ENCODE peak calls at places on chromosome 15, in five cellular contexts. One of them, this sample, is unnamed.

GRCh38 chr15:31200735-31201151 is 99.2 kb upstream of the TRPM1 start:
- DNase-seq in lower lobe of right lung: peak
- DNase-seq in tibial artery: peak
- DNase-seq in Panc1: no peak
- DNase-seq in AG10803: peak
- DNase-seq in this sample: peak

GRCh38 chr15:98923159-98923558 is 84.4 kb downstream of the PGPEP1L start:
- DNase-seq in AG10803: no peak
- DNase-seq in lower lobe of right lung: no peak
- DNase-seq in tibial artery: peak
- DNase-seq in Panc1: no peak
- DNase-seq in this sample: no peak

GRCh38 chr15:90885432-90886290 is 1.4 kb downstream of the FES start:
- DNase-seq in lower lobe of right lung: peak
- DNase-seq in AG10803: peak
- DNase-seq in tibial artery: peak
- DNase-seq in Panc1: no peak
- DNase-seq in this sample: peak

GRCh38 chr15:96304839-96305238 is 25.7 kb upstream of the NR2F2 start:
- DNase-seq in tibial artery: no peak
- DNase-seq in Panc1: no peak
- DNase-seq in lower lobe of right lung: no peak
- DNase-seq in AG10803: no peak
- DNase-seq in this sample: no peak

GRCh38 chr15:89346516-89346915 is 11.9 kb upstream of the POLG start:
- DNase-seq in AG10803: no peak
- DNase-seq in tibial artery: no peak
- DNase-seq in lower lobe of right lung: no peak
- DNase-seq in Panc1: no peak
- DNase-seq in this sample: no peak

GRCh38 chr15:53739651-53740050 is 19.8 kb downstream of the WDR72 start:
- DNase-seq in tibial artery: no peak
- DNase-seq in Panc1: no peak
- DNase-seq in AG10803: no peak
- DNase-seq in lower lobe of right lung: no peak
- DNase-seq in this sample: no peak

GRCh38 chr15:25792128-25792527 is 71.0 kb downstream of the ATP10A start:
- DNase-seq in tibial artery: peak
- DNase-seq in Panc1: no peak
- DNase-seq in AG10803: no peak
- DNase-seq in lower lobe of right lung: no peak
- DNase-seq in this sample: no peak

GRCh38 chr15:69398541-69398940 is 15.6 kb upstream of the KIF23 start:
- DNase-seq in lower lobe of right lung: no peak
- DNase-seq in AG10803: peak
- DNase-seq in Panc1: no peak
- DNase-seq in tibial artery: no peak
- DNase-seq in this sample: no peak

GRCh38 chr15:33584797-33585196 is 274.0 kb downstream of the RYR3 start:
- DNase-seq in AG10803: peak
- DNase-seq in Panc1: peak
- DNase-seq in tibial artery: no peak
- DNase-seq in lower lobe of right lung: no peak
- DNase-seq in this sample: peak

GRCh38 chr15:84633311-84634227 is 20.5 kb downstream of the WDR73 start:
- DNase-seq in Panc1: no peak
- DNase-seq in tibial artery: peak
- DNase-seq in AG10803: peak
- DNase-seq in lower lobe of right lung: peak
- DNase-seq in this sample: peak

GRCh38 chr15:84638103-84638502 is 16.0 kb downstream of the WDR73 start:
- DNase-seq in lower lobe of right lung: no peak
- DNase-seq in AG10803: peak
- DNase-seq in Panc1: no peak
- DNase-seq in tibial artery: no peak
- DNase-seq in this sample: no peak

GRCh38 chr15:84629033-84629432 is 25.1 kb downstream of the WDR73 start:
- DNase-seq in AG10803: no peak
- DNase-seq in tibial artery: no peak
- DNase-seq in lower lobe of right lung: no peak
- DNase-seq in Panc1: no peak
- DNase-seq in this sample: no peak

GRCh38 chr15:84631706-84632272 is 22.3 kb downstream of the WDR73 start:
- DNase-seq in Panc1: no peak
- DNase-seq in tibial artery: no peak
- DNase-seq in AG10803: peak
- DNase-seq in lower lobe of right lung: no peak
- DNase-seq in this sample: peak

GRCh38 chr15:84634228-84634837 is 19.8 kb downstream of the WDR73 start:
- DNase-seq in AG10803: no peak
- DNase-seq in Panc1: no peak
- DNase-seq in lower lobe of right lung: no peak
- DNase-seq in tibial artery: no peak
- DNase-seq in this sample: no peak
- TF ChIP-seq CTCF in AG10803: no peak
- TF ChIP-seq CTCF in Panc1: no peak
- TF ChIP-seq CTCF in lower lobe of right lung: no peak
- TF ChIP-seq CTCF in tibial artery: no peak
- TF ChIP-seq CTCF in this sample: no peak

GRCh38 chr15:23687143-23687470 is at the start of gene NDN:
- DNase-seq in Panc1: no peak
- DNase-seq in lower lobe of right lung: peak
- DNase-seq in tibial artery: no peak
- DNase-seq in AG10803: peak
- DNase-seq in this sample: peak
- H3K4me3 ChIP-seq in Panc1: no peak
- H3K4me3 ChIP-seq in lower lobe of right lung: peak
- H3K4me3 ChIP-seq in tibial artery: peak
- H3K4me3 ChIP-seq in AG10803: peak
- H3K4me3 ChIP-seq in this sample: peak

GRCh38 chr15:92920595-92921169 is 20.6 kb downstream of the CHD2 start:
- DNase-seq in tibial artery: no peak
- DNase-seq in Panc1: no peak
- DNase-seq in lower lobe of right lung: no peak
- DNase-seq in AG10803: no peak
- DNase-seq in this sample: no peak

GRCh38 chr15:92922405-92923002 is 22.4 kb downstream of the CHD2 start:
- DNase-seq in AG10803: no peak
- DNase-seq in lower lobe of right lung: no peak
- DNase-seq in tibial artery: no peak
- DNase-seq in Panc1: no peak
- DNase-seq in this sample: no peak

GRCh38 chr15:92917606-92918407 is 17.7 kb downstream of the CHD2 start:
- DNase-seq in AG10803: peak
- DNase-seq in lower lobe of right lung: peak
- DNase-seq in tibial artery: peak
- DNase-seq in Panc1: no peak
- DNase-seq in this sample: peak

GRCh38 chr15:92924216-92924615 is 24.1 kb downstream of the CHD2 start:
- DNase-seq in lower lobe of right lung: no peak
- DNase-seq in AG10803: no peak
- DNase-seq in tibial artery: no peak
- DNase-seq in Panc1: no peak
- DNase-seq in this sample: no peak

GRCh38 chr15:92921215-92922131 is 21.3 kb downstream of the CHD2 start:
- DNase-seq in AG10803: peak
- DNase-seq in lower lobe of right lung: no peak
- DNase-seq in tibial artery: no peak
- DNase-seq in Panc1: no peak
- DNase-seq in this sample: no peak
- TF ChIP-seq CTCF in AG10803: no peak
- TF ChIP-seq CTCF in lower lobe of right lung: no peak
- TF ChIP-seq CTCF in tibial artery: no peak
- TF ChIP-seq CTCF in Panc1: no peak
- TF ChIP-seq CTCF in this sample: no peak

GRCh38 chr15:66389098-66389858 is 2.6 kb downstream of the MAP2K1 start:
- DNase-seq in AG10803: no peak
- DNase-seq in lower lobe of right lung: no peak
- DNase-seq in Panc1: no peak
- DNase-seq in tibial artery: no peak
- DNase-seq in this sample: no peak

GRCh38 chr15:66388576-66388975 is 1.9 kb downstream of the MAP2K1 start:
- DNase-seq in tibial artery: no peak
- DNase-seq in AG10803: no peak
- DNase-seq in lower lobe of right lung: no peak
- DNase-seq in Panc1: no peak
- DNase-seq in this sample: no peak

GRCh38 chr15:66388057-66388363 is 1.3 kb downstream of the MAP2K1 start:
- DNase-seq in lower lobe of right lung: no peak
- DNase-seq in AG10803: no peak
- DNase-seq in Panc1: no peak
- DNase-seq in tibial artery: no peak
- DNase-seq in this sample: no peak

GRCh38 chr15:66389859-66390382 is 3.2 kb downstream of the MAP2K1 start:
- DNase-seq in tibial artery: no peak
- DNase-seq in lower lobe of right lung: no peak
- DNase-seq in AG10803: no peak
- DNase-seq in Panc1: no peak
- DNase-seq in this sample: peak

DNA sequence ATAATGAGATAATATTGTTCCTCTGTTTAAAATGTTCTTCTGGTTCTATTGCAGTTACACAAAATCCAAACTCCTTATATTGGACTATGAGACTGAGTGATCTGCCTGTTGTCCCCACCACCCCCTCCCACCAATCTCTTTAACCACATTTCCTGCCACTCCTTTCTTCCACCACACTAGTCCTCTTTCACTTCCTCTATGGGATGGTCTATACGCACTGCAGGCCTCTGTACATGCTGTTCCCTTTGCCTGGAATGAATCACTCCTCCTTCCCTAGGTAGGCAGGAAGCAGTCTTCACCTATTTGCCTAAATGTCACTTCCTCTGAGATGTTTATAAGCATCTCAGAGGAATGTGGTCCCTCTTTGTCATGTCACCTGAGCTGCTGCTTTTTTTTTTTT is 4.0 kb downstream of the MAP2K1 start:
- DNase-seq in AG10803: no peak
- DNase-seq in lower lobe of right lung: no peak
- DNase-seq in Panc1: no peak
- DNase-seq in tibial artery: no peak
- DNase-seq in this sample: peak
- H3K4me3 ChIP-seq in AG10803: no peak
- H3K4me3 ChIP-seq in lower lobe of right lung: no peak
- H3K4me3 ChIP-seq in Panc1: no peak
- H3K4me3 ChIP-seq in tibial artery: no peak
- H3K4me3 ChIP-seq in this sample: no peak